ENCODE peak calls at places on chromosomes 5 and 9, in nine cellular contexts. One of them, this sample, is unnamed.

GRCh38 chr9:136055715-136056545 is 39.2 kb downstream of the NACC2 start:
- DNase-seq in GM20000: peak
- DNase-seq in mucosa of descending colon: no peak
- DNase-seq in HTR-8/SVneo: no peak
- DNase-seq in WERI-Rb-1: no peak
- DNase-seq in Calu3: no peak
- DNase-seq in ELR: no peak
- DNase-seq in naive thymus-derived CD8-positive, alpha-beta T cell: no peak
- DNase-seq in progenitor cell of endocrine pancreas: no peak
- DNase-seq in this sample: no peak

GRCh38 chr9:135893104-135893503 is 14.2 kb downstream of the CAMSAP1 start:
- DNase-seq in progenitor cell of endocrine pancreas: no peak
- DNase-seq in GM20000: no peak
- DNase-seq in ELR: no peak
- DNase-seq in HTR-8/SVneo: no peak
- DNase-seq in Calu3: no peak
- DNase-seq in mucosa of descending colon: no peak
- DNase-seq in naive thymus-derived CD8-positive, alpha-beta T cell: no peak
- DNase-seq in WERI-Rb-1: no peak
- DNase-seq in this sample: no peak

GRCh38 chr5:31598640-31599611 is 40.0 kb upstream of the PDZD2 start:
- DNase-seq in naive thymus-derived CD8-positive, alpha-beta T cell: no peak
- DNase-seq in ELR: no peak
- DNase-seq in mucosa of descending colon: no peak
- DNase-seq in HTR-8/SVneo: no peak
- DNase-seq in progenitor cell of endocrine pancreas: no peak
- DNase-seq in GM20000: no peak
- DNase-seq in WERI-Rb-1: no peak
- DNase-seq in Calu3: no peak
- DNase-seq in this sample: no peak

GRCh38 chr9:133396952-133397351 is 20.8 kb downstream of the STKLD1 start:
- DNase-seq in naive thymus-derived CD8-positive, alpha-beta T cell: no peak
- DNase-seq in Calu3: no peak
- DNase-seq in WERI-Rb-1: peak
- DNase-seq in ELR: peak
- DNase-seq in mucosa of descending colon: no peak
- DNase-seq in progenitor cell of endocrine pancreas: no peak
- DNase-seq in GM20000: no peak
- DNase-seq in HTR-8/SVneo: no peak
- DNase-seq in this sample: no peak

GRCh38 chr5:52809884-52810283 is 22.2 kb downstream of the ITGA1 start:
- DNase-seq in progenitor cell of endocrine pancreas: no peak
- DNase-seq in mucosa of descending colon: no peak
- DNase-seq in Calu3: no peak
- DNase-seq in GM20000: no peak
- DNase-seq in ELR: peak
- DNase-seq in naive thymus-derived CD8-positive, alpha-beta T cell: no peak
- DNase-seq in WERI-Rb-1: no peak
- DNase-seq in HTR-8/SVneo: no peak
- DNase-seq in this sample: no peak

GRCh38 chr5:113433862-113434612 is 752 bp downstream of the TSSK1B start:
- DNase-seq in Calu3: no peak
- DNase-seq in WERI-Rb-1: no peak
- DNase-seq in ELR: no peak
- DNase-seq in HTR-8/SVneo: no peak
- DNase-seq in GM20000: no peak
- DNase-seq in progenitor cell of endocrine pancreas: no peak
- DNase-seq in naive thymus-derived CD8-positive, alpha-beta T cell: no peak
- DNase-seq in mucosa of descending colon: no peak
- DNase-seq in this sample: no peak

GRCh38 chr9:99181621-99182020 is 40.1 kb downstream of the ALG2 start:
- DNase-seq in HTR-8/SVneo: no peak
- DNase-seq in Calu3: no peak
- DNase-seq in mucosa of descending colon: no peak
- DNase-seq in progenitor cell of endocrine pancreas: no peak
- DNase-seq in GM20000: peak
- DNase-seq in WERI-Rb-1: no peak
- DNase-seq in naive thymus-derived CD8-positive, alpha-beta T cell: no peak
- DNase-seq in ELR: peak
- DNase-seq in this sample: no peak

GRCh38 chr9:34685591-34685990 is 5.5 kb downstream of the CCL19 start:
- DNase-seq in progenitor cell of endocrine pancreas: no peak
- DNase-seq in WERI-Rb-1: no peak
- DNase-seq in ELR: no peak
- DNase-seq in naive thymus-derived CD8-positive, alpha-beta T cell: no peak
- DNase-seq in Calu3: no peak
- DNase-seq in HTR-8/SVneo: no peak
- DNase-seq in GM20000: no peak
- DNase-seq in mucosa of descending colon: no peak
- DNase-seq in this sample: no peak

GRCh38 chr5:123809594-123810172 is 297.7 kb downstream of the CSNK1G3 start:
- DNase-seq in naive thymus-derived CD8-positive, alpha-beta T cell: no peak
- DNase-seq in Calu3: no peak
- DNase-seq in mucosa of descending colon: peak
- DNase-seq in WERI-Rb-1: peak
- DNase-seq in progenitor cell of endocrine pancreas: no peak
- DNase-seq in HTR-8/SVneo: no peak
- DNase-seq in ELR: no peak
- DNase-seq in GM20000: no peak
- DNase-seq in this sample: no peak

GRCh38 chr9:70679845-70680244 is 265.4 kb upstream of the KLF9 start:
- DNase-seq in mucosa of descending colon: no peak
- DNase-seq in WERI-Rb-1: no peak
- DNase-seq in progenitor cell of endocrine pancreas: no peak
- DNase-seq in Calu3: no peak
- DNase-seq in HTR-8/SVneo: no peak
- DNase-seq in GM20000: no peak
- DNase-seq in ELR: peak
- DNase-seq in naive thymus-derived CD8-positive, alpha-beta T cell: no peak
- DNase-seq in this sample: no peak

GRCh38 chr5:170792878-170793277 is 9.4 kb downstream of the GABRP start:
- DNase-seq in Calu3: no peak
- DNase-seq in GM20000: no peak
- DNase-seq in HTR-8/SVneo: no peak
- DNase-seq in WERI-Rb-1: no peak
- DNase-seq in progenitor cell of endocrine pancreas: no peak
- DNase-seq in ELR: no peak
- DNase-seq in naive thymus-derived CD8-positive, alpha-beta T cell: no peak
- DNase-seq in mucosa of descending colon: no peak
- DNase-seq in this sample: no peak